ENCODE peak calls at places on chromosome 22, in four cellular contexts. X is BJ, I is mesenchymal stem cell, N is adipocyte. G is an unnamed sample.

GRCh38 chr22:30538280-30538679 is 8.3 kb downstream of the SEC14L6 start:
- DNase-seq in X (no peak), I (no peak), N (no peak), G (no peak)

GRCh38 chr22:20437253-20438065 is at the start of gene SCARF2:
- DNase-seq in X (no peak), I (peak), N (peak), G (no peak)

GRCh38 chr22:35530700-35531099 is 9.9 kb upstream of the RASD2 start:
- DNase-seq in X (no peak), I (no peak), N (no peak), G (no peak)

GRCh38 chr22:42078469-42079318 is 806 bp upstream of the SMDT1 start:
- DNase-seq in X (no peak), I (no peak), N (peak), G (no peak)

GRCh38 chr22:28441720-28442263 is 237.8 kb downstream of the TTC28 start:
- DNase-seq in X (no peak), I (no peak), N (peak), G (no peak)

GRCh38 chr22:42608481-42609361 is 6.0 kb downstream of the POLDIP3 start:
- DNase-seq in X (no peak), I (peak), N (peak), G (no peak)

GRCh38 chr22:20424937-20425587 is 12.6 kb downstream of the SCARF2 start:
- DNase-seq in X (no peak), I (no peak), N (no peak), G (no peak)

GRCh38 chr22:41971431-41971830 is 2.2 kb downstream of the SEPTIN3 start:
- DNase-seq in X (no peak), I (no peak), N (no peak), G (no peak)

GRCh38 chr22:38315801-38316339 is 1.4 kb downstream of the CSNK1E start:
- DNase-seq in X (no peak), I (no peak), N (peak), G (no peak)

GRCh38 chr22:38756631-38757463 is 1.0 kb upstream of the SUN2 start:
- DNase-seq in X (no peak), I (no peak), N (no peak), G (no peak)

GRCh38 chr22:44024288-44024908 is at the start of gene PARVB:
- DNase-seq in X (no peak), I (peak), N (peak), G (no peak)

GRCh38 chr22:21682385-21683175 is 16.8 kb downstream of the PPIL2 start:
- DNase-seq in X (no peak), I (no peak), N (no peak), G (peak)

GRCh38 chr22:24216541-24217209 is 28.2 kb downstream of the GGT5 start:
- DNase-seq in X (no peak), I (no peak), N (no peak), G (no peak)

GRCh38 chr22:30806391-30806861 is 111.8 kb downstream of the OSBP2 start:
- DNase-seq in X (no peak), I (peak), N (no peak), G (peak)

GRCh38 chr22:33101550-33101949 is 43.4 kb upstream of the SYN3 start:
- DNase-seq in X (no peak), I (no peak), N (no peak), G (no peak)

GRCh38 chr22:35900483-35901168 is 128.0 kb downstream of the RBFOX2 start:
- DNase-seq in X (no peak), I (peak), N (peak), G (no peak)

GRCh38 chr22:39300198-39300830 is 19.1 kb downstream of the RPL3 start:
- DNase-seq in X (no peak), I (peak), N (no peak), G (no peak)

GRCh38 chr22:50505776-50506610 is 1.5 kb downstream of the LMF2 start:
- DNase-seq in X (no peak), I (no peak), N (no peak), G (no peak)

GRCh38 chr22:36977401-36977861 is 41.8 kb downstream of the TST start:
- DNase-seq in X (no peak), I (peak), N (peak), G (no peak)
- H3K4me3 ChIP-seq in X (peak), I (peak), N (peak), G (peak)

GRCh38 chr22:37211853-37212173 is 464 bp downstream of the SSTR3 start:
- DNase-seq in X (no peak), I (no peak), N (no peak), G (no peak)
- H3K4me3 ChIP-seq in X (no peak), I (no peak), N (no peak), G (no peak)

DNA sequence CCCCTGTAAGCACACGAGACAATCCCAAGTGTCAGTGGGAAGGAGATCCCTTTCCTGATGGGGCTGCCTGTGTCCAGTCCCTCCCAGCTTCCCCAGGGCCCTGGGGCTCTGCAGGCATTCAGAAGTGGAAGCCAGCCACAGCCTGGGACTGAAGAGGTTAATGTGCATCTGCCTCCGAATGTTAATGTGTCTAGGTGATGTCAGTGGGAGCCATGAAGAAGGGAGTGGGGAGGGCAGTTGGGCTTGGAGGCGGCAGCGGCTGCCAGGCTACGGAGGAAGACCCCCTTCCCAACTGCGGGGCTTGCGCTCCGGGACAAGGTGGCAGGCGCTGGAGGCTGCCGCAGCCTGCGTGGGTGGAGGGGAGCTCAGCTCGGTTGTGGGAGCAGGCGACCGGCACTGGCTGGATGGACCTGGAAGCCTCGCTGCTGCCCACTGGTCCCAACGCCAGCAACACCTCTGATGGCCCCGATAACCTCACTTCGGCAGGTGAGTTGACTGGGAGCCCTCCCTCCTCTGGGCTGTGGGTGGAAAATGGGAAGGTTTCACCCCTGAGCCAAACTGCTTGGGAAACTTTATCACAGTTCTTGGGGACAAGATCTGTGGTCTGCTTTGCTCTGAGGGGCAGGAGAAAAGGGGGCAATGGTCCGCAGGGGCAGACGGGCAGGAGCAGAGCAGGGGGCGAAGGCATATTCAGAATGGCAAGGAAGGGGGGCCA is at the start of gene MCHR1:
- DNase-seq in X (no peak), I (no peak), N (no peak), G (no peak)
- H3K4me3 ChIP-seq in X (peak), I (peak), N (peak), G (peak)

GRCh38 chr22:25282671-25283561 is 63.5 kb downstream of the CRYBB2 start:
- DNase-seq in X (no peak), I (no peak), N (no peak), G (no peak)
- H3K4me3 ChIP-seq in X (no peak), I (no peak), N (no peak), G (no peak)

DNA sequence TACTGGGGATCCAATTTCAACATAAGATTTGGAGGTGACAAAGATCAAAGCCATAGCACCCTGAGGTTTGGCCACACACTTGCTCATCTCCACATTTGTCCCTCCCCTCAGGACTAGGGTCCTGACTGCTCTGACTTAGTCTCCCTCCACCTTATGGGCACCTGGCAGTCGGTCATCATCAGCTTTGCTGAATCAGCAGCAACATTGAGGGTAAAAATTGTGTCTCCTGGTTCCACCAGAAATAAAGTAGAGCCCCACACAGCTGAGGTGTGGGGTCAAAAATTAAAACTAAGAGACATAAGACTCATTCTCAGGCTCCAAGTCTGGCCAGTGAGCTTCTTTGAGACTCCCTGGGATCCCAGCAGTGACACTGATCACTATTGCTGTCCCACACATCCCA is 56.2 kb downstream of the GGTLC2 start:
- DNase-seq in X (no peak), I (no peak), N (no peak), G (no peak)
- H3K4me3 ChIP-seq in X (no peak), I (no peak), N (no peak), G (no peak)

GRCh38 chr22:45120440-45120839 is 43.3 kb upstream of the NUP50 start:
- DNase-seq in X (no peak), I (no peak), N (no peak), G (no peak)
- H3K4me3 ChIP-seq in X (no peak), I (no peak), N (no peak), G (no peak)

DNA sequence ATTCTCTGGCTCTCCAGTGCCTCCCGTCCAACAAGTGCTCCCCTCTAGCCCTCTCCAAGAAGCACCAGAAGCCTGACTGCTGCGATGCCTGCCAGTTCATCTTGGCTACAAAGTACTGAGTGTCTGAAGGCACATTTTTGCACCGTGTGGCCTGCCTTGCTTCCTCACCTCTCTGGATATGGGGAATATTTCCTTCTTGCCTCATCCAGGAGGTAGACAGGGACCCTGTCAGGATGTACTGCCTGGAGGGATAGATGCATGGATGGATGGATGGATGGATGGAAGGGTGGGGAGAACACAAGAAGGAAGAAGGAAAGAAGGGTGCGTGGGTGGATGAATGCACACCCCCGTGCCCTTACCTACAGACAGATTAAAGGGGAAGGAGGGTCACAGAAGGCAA is 27.6 kb downstream of the KCTD17 start:
- DNase-seq in X (no peak), I (no peak), N (no peak), G (no peak)
- H3K4me3 ChIP-seq in X (no peak), I (no peak), N (no peak), G (no peak)